ENCODE peak calls at places on chromosomes 11 and 22, in four cellular contexts. One of them, this sample, is unnamed.

GRCh38 chr11:63917685-63918523 is 940 bp upstream of the RCOR2 start:
- DNase-seq in naive thymus-derived CD8-positive, alpha-beta T cell: peak
- DNase-seq in RCC 7860: no peak
- DNase-seq in Calu3: peak
- DNase-seq in this sample: peak

GRCh38 chr11:101582242-101583052 is 1.4 kb downstream of the TRPC6 start:
- DNase-seq in RCC 7860: no peak
- DNase-seq in naive thymus-derived CD8-positive, alpha-beta T cell: no peak
- DNase-seq in Calu3: no peak
- DNase-seq in this sample: no peak

GRCh38 chr11:111606986-111607385 is 4.7 kb downstream of the SIK2 start:
- DNase-seq in Calu3: no peak
- DNase-seq in naive thymus-derived CD8-positive, alpha-beta T cell: no peak
- DNase-seq in RCC 7860: no peak
- DNase-seq in this sample: no peak

GRCh38 chr22:49195636-49196035 is 632.0 kb downstream of the BRD1 start:
- DNase-seq in naive thymus-derived CD8-positive, alpha-beta T cell: no peak
- DNase-seq in Calu3: no peak
- DNase-seq in RCC 7860: no peak
- DNase-seq in this sample: no peak

GRCh38 chr11:45264839-45265515 is 21.2 kb downstream of the SYT13 start:
- DNase-seq in RCC 7860: peak
- DNase-seq in Calu3: no peak
- DNase-seq in naive thymus-derived CD8-positive, alpha-beta T cell: no peak
- DNase-seq in this sample: no peak

GRCh38 chr11:9002920-9003572 is 755 bp downstream of the NRIP3 start:
- DNase-seq in Calu3: no peak
- DNase-seq in RCC 7860: no peak
- DNase-seq in naive thymus-derived CD8-positive, alpha-beta T cell: peak
- DNase-seq in this sample: no peak

GRCh38 chr11:36741515-36741914 is 143.5 kb upstream of the RAG2 start:
- DNase-seq in RCC 7860: no peak
- DNase-seq in naive thymus-derived CD8-positive, alpha-beta T cell: no peak
- DNase-seq in Calu3: no peak
- DNase-seq in this sample: no peak

GRCh38 chr11:45374632-45375031 is 88.5 kb upstream of the SYT13 start:
- DNase-seq in RCC 7860: no peak
- DNase-seq in Calu3: peak
- DNase-seq in naive thymus-derived CD8-positive, alpha-beta T cell: no peak
- DNase-seq in this sample: peak

GRCh38 chr11:90332415-90332814 is 109.6 kb upstream of the CHORDC1 start:
- DNase-seq in naive thymus-derived CD8-positive, alpha-beta T cell: no peak
- DNase-seq in Calu3: peak
- DNase-seq in RCC 7860: no peak
- DNase-seq in this sample: no peak

GRCh38 chr11:82794490-82794889 is 60.8 kb upstream of the FAM181B start:
- DNase-seq in RCC 7860: no peak
- DNase-seq in naive thymus-derived CD8-positive, alpha-beta T cell: no peak
- DNase-seq in Calu3: no peak
- DNase-seq in this sample: no peak

GRCh38 chr11:502288-503178 is 4.5 kb downstream of the RNH1 start:
- DNase-seq in naive thymus-derived CD8-positive, alpha-beta T cell: no peak
- DNase-seq in Calu3: no peak
- DNase-seq in RCC 7860: no peak
- DNase-seq in this sample: no peak